ENCODE peak calls at places on chromosome 1, in eight cellular contexts. J, O, L, B, Y, A, C and X are unnamed samples.
A peak's percentile ranks its signal among the peaks of the same experiment; 100 is the strongest.

GRCh38 chr1:77316006-77316405 is 34.2 kb downstream of the AK5 start:
- DNase-seq in J (peak; percentile 77), O (no peak), L (no peak), B (no peak), Y (peak; percentile 53), A (no peak), C (no peak), X (no peak)

GRCh38 chr1:41411229-41411628 is 50.0 kb downstream of the FOXO6 start:
- DNase-seq in J (no peak), O (no peak), L (no peak), B (no peak), Y (no peak), A (no peak), C (no peak), X (no peak)

GRCh38 chr1:166884040-166884642 is 8.1 kb upstream of the TADA1 start:
- DNase-seq in J (peak; percentile 20), O (no peak), L (no peak), B (no peak), Y (peak; percentile 23), A (no peak), C (peak; percentile 58), X (no peak)

GRCh38 chr1:203628185-203628996 is 1.8 kb downstream of the ATP2B4 start:
- DNase-seq in J (peak; percentile 60), O (no peak), L (peak; percentile 46), B (no peak), Y (peak; percentile 65), A (peak; percentile 51), C (no peak), X (peak; percentile 37)

GRCh38 chr1:206471415-206471801 is 1.1 kb downstream of the IKBKE start:
- DNase-seq in J (no peak), O (no peak), L (no peak), B (no peak), Y (no peak), A (no peak), C (peak; percentile 59), X (no peak)

GRCh38 chr1:229509576-229509975 is 1.4 kb upstream of the NUP133 start:
- DNase-seq in J (peak; percentile 67), O (no peak), L (no peak), B (no peak), Y (peak; percentile 75), A (peak; percentile 84), C (no peak), X (peak; percentile 29)

GRCh38 chr1:209375681-209376360 is 207.7 kb upstream of the CAMK1G start:
- DNase-seq in J (peak; percentile 56), O (no peak), L (no peak), B (no peak), Y (peak; percentile 43), A (no peak), C (no peak), X (no peak)

GRCh38 chr1:62849031-62849430 is 65.1 kb downstream of the ATG4C start:
- DNase-seq in J (no peak), O (no peak), L (peak; percentile 41), B (no peak), Y (no peak), A (no peak), C (no peak), X (peak; percentile 31)

GRCh38 chr1:23673086-23673813 is 18.4 kb upstream of the RPL11 start:
- DNase-seq in J (peak; percentile 48), O (no peak), L (peak; percentile 36), B (no peak), Y (peak; percentile 86), A (peak; percentile 62), C (peak; percentile 59), X (peak; percentile 39)

GRCh38 chr1:1832820-1833219 is 54.5 kb upstream of the NADK start:
- DNase-seq in J (peak; percentile 36), O (no peak), L (no peak), B (no peak), Y (peak; percentile 70), A (no peak), C (no peak), X (no peak)

GRCh38 chr1:46248122-46248920 is 758 bp downstream of the RAD54L start:
- DNase-seq in J (peak; percentile 8), O (no peak), L (peak; percentile 45), B (peak; percentile 19), Y (no peak), A (peak; percentile 65), C (peak; percentile 58), X (peak; percentile 46)

GRCh38 chr1:184753093-184753492 is 1.6 kb downstream of the EDEM3 start:
- DNase-seq in J (no peak), O (no peak), L (no peak), B (no peak), Y (no peak), A (no peak), C (no peak), X (no peak)

GRCh38 chr1:201021333-201022177 is 2.0 kb downstream of the KIF21B start:
- DNase-seq in J (no peak), O (no peak), L (no peak), B (no peak), Y (no peak), A (no peak), C (peak; percentile 77), X (no peak)

GRCh38 chr1:67616394-67616985 is 68.5 kb upstream of the GADD45A start:
- DNase-seq in J (peak; percentile 45), O (no peak), L (no peak), B (no peak), Y (peak; percentile 6), A (no peak), C (no peak), X (no peak)

GRCh38 chr1:113333056-113333455 is 57.3 kb upstream of the MAGI3 start:
- DNase-seq in J (no peak), O (no peak), L (no peak), B (no peak), Y (no peak), A (no peak), C (no peak), X (no peak)

GRCh38 chr1:184463680-184464079 is 76.9 kb downstream of the C1orf21 start:
- DNase-seq in J (no peak), O (no peak), L (no peak), B (no peak), Y (no peak), A (no peak), C (no peak), X (no peak)

GRCh38 chr1:20322081-20322824 is 31.6 kb downstream of the VWA5B1 start:
- DNase-seq in J (peak; percentile 30), O (no peak), L (no peak), B (peak; percentile 50), Y (no peak), A (no peak), C (peak; percentile 35), X (no peak)

GRCh38 chr1:212121772-212122171 is 86.2 kb downstream of the DTL start:
- DNase-seq in J (no peak), O (no peak), L (no peak), B (no peak), Y (peak; percentile 81), A (no peak), C (no peak), X (no peak)

GRCh38 chr1:82931051-82931450 is 1067.9 kb downstream of the TTLL7 start:
- DNase-seq in J (no peak), O (no peak), L (no peak), B (no peak), Y (no peak), A (no peak), C (no peak), X (peak; percentile 35)

GRCh38 chr1:28085129-28085528 is 3.3 kb downstream of the EYA3 start:
- DNase-seq in J (no peak), O (no peak), L (no peak), B (no peak), Y (no peak), A (no peak), C (no peak), X (no peak)

GRCh38 chr1:80778094-80778840 is 1022.5 kb upstream of the ADGRL2 start:
- DNase-seq in J (no peak), O (no peak), L (no peak), B (no peak), Y (no peak), A (no peak), C (no peak), X (no peak)

GRCh38 chr1:180916771-180917170 is 4.1 kb downstream of the KIAA1614 start:
- DNase-seq in J (no peak), O (no peak), L (no peak), B (no peak), Y (no peak), A (no peak), C (no peak), X (no peak)

GRCh38 chr1:153242160-153242559 is 17.3 kb upstream of the LORICRIN start:
- DNase-seq in J (no peak), O (no peak), L (no peak), B (no peak), Y (no peak), A (no peak), C (no peak), X (no peak)

GRCh38 chr1:36170643-36171412 is 14.9 kb downstream of the MAP7D1 start:
- DNase-seq in J (no peak), O (no peak), L (no peak), B (no peak), Y (no peak), A (no peak), C (no peak), X (no peak)

GRCh38 chr1:29171089-29171488 is 10.6 kb downstream of the SRSF4 start:
- DNase-seq in J (no peak), O (no peak), L (no peak), B (no peak), Y (no peak), A (peak; percentile 30), C (no peak), X (no peak)

GRCh38 chr1:24704411-24705259 is 40.6 kb upstream of the CLIC4 start:
- DNase-seq in J (peak; percentile 99), O (no peak), L (no peak), B (peak; percentile 97), Y (peak; percentile 97), A (no peak), C (no peak), X (peak; percentile 40)

GRCh38 chr1:244448279-244449036 is 3.3 kb downstream of the ADSS2 start:
- DNase-seq in J (no peak), O (no peak), L (no peak), B (no peak), Y (no peak), A (no peak), C (no peak), X (no peak)

GRCh38 chr1:160726114-160726497 is 12.9 kb upstream of the SLAMF7 start:
- DNase-seq in J (no peak), O (no peak), L (no peak), B (no peak), Y (peak; percentile 15), A (peak; percentile 73), C (no peak), X (peak; percentile 19)

GRCh38 chr1:45557422-45557944 is 6.9 kb downstream of the AKR1A1 start:
- DNase-seq in J (no peak), O (no peak), L (no peak), B (no peak), Y (no peak), A (no peak), C (no peak), X (no peak)

GRCh38 chr1:44784094-44785026 is 3.6 kb downstream of the BEST4 start:
- DNase-seq in J (no peak), O (no peak), L (no peak), B (no peak), Y (no peak), A (peak; percentile 30), C (peak; percentile 49), X (no peak)

GRCh38 chr1:218942421-218942820 is 231.3 kb upstream of the LYPLAL1 start:
- DNase-seq in J (no peak), O (no peak), L (no peak), B (no peak), Y (no peak), A (no peak), C (no peak), X (no peak)

GRCh38 chr1:39859859-39860812 is 23.2 kb downstream of the TRIT1 start:
- DNase-seq in J (no peak), O (no peak), L (no peak), B (no peak), Y (no peak), A (no peak), C (no peak), X (no peak)

GRCh38 chr1:68145418-68146126 is 86.8 kb downstream of the WLS start:
- DNase-seq in J (no peak), O (no peak), L (no peak), B (no peak), Y (no peak), A (no peak), C (no peak), X (no peak)

GRCh38 chr1:21534674-21535378 is 25.6 kb downstream of the ALPL start:
- DNase-seq in J (peak; percentile 57), O (no peak), L (peak; percentile 71), B (no peak), Y (peak; percentile 66), A (peak; percentile 62), C (peak; percentile 42), X (peak; percentile 63)